ENCODE peak calls at places on chromosomes 5 and 9, in nine cellular contexts. K is A549, X is cardiac muscle cell, L is heart right ventricle, E is heart left ventricle, U is K562, Z is Peyer's patch, C is aorta, J is colonic mucosa. G is an unnamed sample. For H3K4me1, the result is how much of the 10 kb centered on the place peaks cover.

GRCh38 chr5:7464182-7464581 is 68.2 kb downstream of the ADCY2 start:
- DNase-seq in K (peak), X (no peak), L (no peak), E (no peak), U (no peak), Z (no peak), C (no peak), J (no peak), G (no peak)

GRCh38 chr9:1434082-1434481 is 383.9 kb downstream of the DMRT2 start:
- DNase-seq in K (no peak), X (peak), L (no peak), E (no peak), U (peak), Z (no peak), C (no peak), J (no peak), G (no peak)

GRCh38 chr5:175854231-175855040 is 16.9 kb upstream of the CPLX2 start:
- DNase-seq in K (peak), X (no peak), L (no peak), E (no peak), U (no peak), Z (no peak), C (no peak), J (no peak), G (no peak)

GRCh38 chr5:96259211-96259772 is 173.8 kb downstream of the PCSK1 start:
- DNase-seq in K (peak), X (peak), L (no peak), E (no peak), U (no peak), Z (no peak), C (no peak), J (no peak), G (no peak)

GRCh38 chr5:126364206-126364902 is 58.9 kb upstream of the GRAMD2B start:
- DNase-seq in K (no peak), X (no peak), L (no peak), E (no peak), U (no peak), Z (no peak), C (no peak), J (no peak), G (no peak)

GRCh38 chr5:174409070-174409469 is 315.3 kb upstream of the MSX2 start:
- DNase-seq in K (no peak), X (no peak), L (no peak), E (no peak), U (no peak), Z (no peak), C (no peak), J (no peak), G (no peak)

GRCh38 chr5:173907686-173908371 is 19.7 kb downstream of the CPEB4 start:
- DNase-seq in K (no peak), X (no peak), L (no peak), E (no peak), U (no peak), Z (no peak), C (no peak), J (no peak), G (no peak)

GRCh38 chr5:72517961-72518690 is 10.9 kb upstream of the ZNF366 start:
- DNase-seq in K (no peak), X (no peak), L (peak), E (peak), U (no peak), Z (no peak), C (peak), J (no peak), G (no peak)

GRCh38 chr5:177043958-177044357 is 21.5 kb downstream of the ZNF346 start:
- DNase-seq in K (no peak), X (no peak), L (no peak), E (no peak), U (no peak), Z (no peak), C (no peak), J (no peak), G (no peak)

GRCh38 chr5:7396169-7397004 is 449 bp downstream of the ADCY2 start:
- DNase-seq in K (no peak), X (peak), L (no peak), E (no peak), U (no peak), Z (peak), C (peak), J (no peak), G (no peak)

DNA sequence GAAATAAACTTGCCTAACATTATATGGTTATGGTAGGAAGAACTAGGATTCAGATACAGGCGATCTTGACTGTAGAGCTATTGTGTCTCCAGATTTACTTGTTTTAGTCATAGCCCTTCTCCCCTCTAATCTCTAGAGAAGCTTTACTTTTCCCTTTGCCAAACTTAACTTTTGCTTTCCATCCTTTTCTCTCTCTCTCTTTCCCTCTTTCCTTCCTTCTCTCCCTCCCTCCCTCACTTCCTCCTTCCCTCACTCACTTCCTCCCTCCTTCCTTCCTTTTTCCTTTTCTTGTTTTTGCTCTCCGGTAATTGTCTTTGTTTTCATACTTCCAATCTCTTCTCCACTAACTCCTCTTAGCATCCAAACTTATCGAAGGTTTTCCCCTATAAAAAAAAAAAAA is 10.4 kb downstream of the UBE2D2 start:
- DNase-seq in K (no peak), X (no peak), L (no peak), E (no peak), U (no peak), Z (no peak), C (no peak), J (no peak), G (no peak)
- H3K4me1 ChIP-seq in K (under half), X (under half), L (half or more), E (under half), U (under half), Z (under half), C (under half), J (under half), G (half or more)

GRCh38 chr5:156883316-156883875 is 33.3 kb downstream of the PPP1R2B start:
- DNase-seq in K (no peak), X (no peak), L (no peak), E (no peak), U (no peak), Z (no peak), C (no peak), J (no peak), G (no peak)

GRCh38 chr5:156879665-156880285 is 29.7 kb downstream of the PPP1R2B start:
- DNase-seq in K (no peak), X (no peak), L (no peak), E (no peak), U (no peak), Z (no peak), C (no peak), J (no peak), G (no peak)
- H3K27ac ChIP-seq in K (no peak), X (no peak), L (no peak), E (no peak), U (no peak), Z (no peak), C (no peak), J (no peak), G (no peak)

DNA sequence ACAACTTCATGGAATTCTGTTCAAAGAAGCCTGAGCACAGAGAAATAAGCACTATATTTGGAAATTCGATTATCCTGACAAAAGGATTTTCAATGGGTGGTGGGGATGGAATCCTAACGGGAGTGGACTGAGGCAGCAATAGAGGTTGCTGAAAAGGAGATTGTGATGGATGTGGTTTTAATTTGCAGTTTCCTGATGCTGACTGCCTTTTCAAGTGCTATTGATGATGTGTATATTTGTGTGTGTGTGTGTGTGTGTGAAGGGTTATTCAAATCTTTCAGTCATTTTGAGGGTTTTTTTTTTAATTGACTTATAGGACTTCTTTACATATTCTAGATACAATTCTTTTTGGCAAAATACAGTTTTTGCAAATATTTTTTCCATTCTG is 614.5 kb downstream of the HINT1 start:
- DNase-seq in K (no peak), X (no peak), L (no peak), E (no peak), U (no peak), Z (no peak), C (no peak), J (no peak), G (no peak)
- H3K4me3 ChIP-seq in K (no peak), X (no peak), L (no peak), E (no peak), U (no peak), Z (no peak), C (no peak), J (no peak), G (no peak)

GRCh38 chr5:113270081-113270480 is 164.7 kb downstream of the TSSK1B start:
- DNase-seq in K (no peak), X (no peak), L (no peak), E (no peak), U (no peak), Z (no peak), C (no peak), J (no peak), G (no peak)
- H3K4me1 ChIP-seq in K (under half), X (under half), L (half or more), E (under half), U (under half), Z (under half), C (under half), J (under half), G (under half)

GRCh38 chr5:172093559-172093958 is 87.1 kb upstream of the FBXW11 start:
- DNase-seq in K (no peak), X (no peak), L (no peak), E (peak), U (no peak), Z (no peak), C (no peak), J (no peak), G (no peak)
- H3K27ac ChIP-seq in K (no peak), X (no peak), L (no peak), E (no peak), U (no peak), Z (no peak), C (no peak), J (no peak), G (no peak)

GRCh38 chr5:171630047-171630669 is 155.5 kb upstream of the SMIM23 start:
- DNase-seq in K (peak), X (peak), L (peak), E (peak), U (peak), Z (no peak), C (peak), J (peak), G (no peak)
- H3K4me3 ChIP-seq in K (peak), X (no peak), L (no peak), E (no peak), U (no peak), Z (no peak), C (no peak), J (no peak), G (no peak)

DNA sequence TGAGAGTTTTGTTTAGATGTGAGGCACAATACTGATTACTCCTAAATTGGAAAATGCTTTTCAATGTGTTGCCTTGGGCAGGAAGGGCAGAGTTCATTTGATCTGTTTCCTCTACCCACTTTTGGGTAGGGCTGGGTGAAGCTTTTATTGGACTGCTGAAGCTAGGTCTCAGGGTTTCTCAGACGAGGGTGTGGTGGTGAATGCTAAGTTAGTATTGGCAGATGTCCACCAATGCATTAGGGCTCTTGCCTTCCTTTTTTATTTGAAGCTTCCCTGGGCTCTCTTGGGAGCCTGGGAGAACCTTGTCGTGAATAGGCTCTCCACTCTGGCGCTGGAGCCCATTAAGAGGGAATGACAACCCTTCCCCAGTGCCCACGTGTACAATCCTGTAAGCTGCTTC is 23.1 kb downstream of the SPTAN1 start:
- DNase-seq in K (no peak), X (no peak), L (peak), E (no peak), U (no peak), Z (no peak), C (no peak), J (peak), G (no peak)
- H3K4me1 ChIP-seq in K (under half), X (under half), L (under half), E (under half), U (under half), Z (under half), C (under half), J (under half), G (under half)

GRCh38 chr5:86665984-86666760 is 48.4 kb downstream of the COX7C start:
- DNase-seq in K (no peak), X (no peak), L (no peak), E (no peak), U (no peak), Z (no peak), C (no peak), J (no peak), G (peak)

GRCh38 chr5:86666981-86667380 is 49.2 kb downstream of the COX7C start:
- DNase-seq in K (no peak), X (no peak), L (no peak), E (no peak), U (no peak), Z (no peak), C (no peak), J (no peak), G (no peak)

GRCh38 chr5:86664173-86664572 is 46.4 kb downstream of the COX7C start:
- DNase-seq in K (no peak), X (no peak), L (no peak), E (no peak), U (no peak), Z (no peak), C (no peak), J (no peak), G (no peak)
- H3K27ac ChIP-seq in K (no peak), X (no peak), L (no peak), E (no peak), U (no peak), Z (no peak), C (no peak), J (no peak), G (no peak)

G was measured in CD4-positive, alpha-beta memory T cell.